ENCODE peak calls at places on chromosomes 16 and 17, in six cellular contexts. C, X, N, A, E and O are unnamed samples.

GRCh38 chr17:11986179-11986938 is 10.9 kb downstream of the ZNF18 start:
- DNase-seq in C (no peak), A (no peak), N (no peak), X (no peak), E (no peak), O (no peak)

GRCh38 chr17:10120749-10121148 is 77.7 kb downstream of the GAS7 start:
- DNase-seq in E (no peak), A (no peak), N (no peak), C (no peak), X (no peak), O (no peak)

GRCh38 chr17:51707216-51707615 is 446.9 kb downstream of the UTP18 start:
- DNase-seq in A (no peak), E (no peak), X (no peak), C (no peak), N (no peak), O (no peak)

GRCh38 chr16:88464447-88465318 is 11.6 kb downstream of the ZFPM1 start:
- DNase-seq in N (no peak), C (no peak), X (no peak), A (no peak), E (no peak), O (no peak)

GRCh38 chr16:2969545-2970521 is 685 bp downstream of the PAQR4 start:
- DNase-seq in C (peak; percentile 34), A (peak; percentile 69), X (no peak), N (peak; percentile 66), E (peak; percentile 79), O (peak; percentile 75)

GRCh38 chr16:23052908-23053580 is 96.2 kb downstream of the USP31 start:
- DNase-seq in A (no peak), X (no peak), E (no peak), N (no peak), C (no peak), O (no peak)

GRCh38 chr16:85610446-85611204 is 2.5 kb upstream of the GSE1 start:
- DNase-seq in A (peak; percentile 86), X (peak; percentile 19), C (peak; percentile 72), E (peak; percentile 95), N (peak; percentile 92), O (peak; percentile 94)

GRCh38 chr17:62098623-62099231 is 33.6 kb upstream of the MED13 start:
- DNase-seq in C (no peak), N (no peak), E (no peak), A (no peak), X (no peak), O (no peak)

GRCh38 chr16:24471616-24472015 is 67.8 kb upstream of the RBBP6 start:
- DNase-seq in X (no peak), E (no peak), A (no peak), C (no peak), N (no peak), O (peak; percentile 5)

GRCh38 chr17:35244345-35245195 is 1.7 kb downstream of the SLFN5 start:
- DNase-seq in A (peak; percentile 71), E (peak; percentile 47), N (no peak), C (peak; percentile 72), X (peak; percentile 68), O (peak; percentile 34)

GRCh38 chr17:75504347-75505151 is 10.8 kb downstream of the CASKIN2 start:
- DNase-seq in C (no peak), N (no peak), A (no peak), X (no peak), E (peak; percentile 49), O (no peak)

GRCh38 chr16:7333326-7333725 is 681 bp downstream of the RBFOX1 start:
- DNase-seq in C (no peak), X (no peak), N (no peak), A (no peak), E (no peak), O (no peak)

GRCh38 chr16:70434489-70435260 is 4.2 kb downstream of the ST3GAL2 start:
- DNase-seq in C (no peak), A (no peak), E (no peak), X (no peak), N (no peak), O (no peak)

GRCh38 chr17:39925282-39926134 is 1.9 kb downstream of the ORMDL3 start:
- DNase-seq in C (no peak), E (peak; percentile 77), X (no peak), N (peak; percentile 96), A (no peak), O (no peak)